ENCODE peak calls at places on chromosomes 11 and 22, in four cellular contexts. One of them, this sample, is unnamed.

GRCh38 chr11:101686514-101686913 is 102.7 kb upstream of the TRPC6 start:
- DNase-seq in heart left ventricle: no peak
- DNase-seq in esophagus squamous epithelium: no peak
- DNase-seq in body of pancreas: no peak
- DNase-seq in this sample: no peak

GRCh38 chr11:117743121-117743815 is 53.7 kb downstream of the DSCAML1 start:
- DNase-seq in heart left ventricle: no peak
- DNase-seq in body of pancreas: peak; percentile 35
- DNase-seq in esophagus squamous epithelium: no peak
- DNase-seq in this sample: no peak

GRCh38 chr11:90447651-90448050 is 224.8 kb upstream of the CHORDC1 start:
- DNase-seq in heart left ventricle: no peak
- DNase-seq in esophagus squamous epithelium: no peak
- DNase-seq in body of pancreas: no peak
- DNase-seq in this sample: no peak

GRCh38 chr11:64745523-64746328 is 1.8 kb upstream of the RASGRP2 start:
- DNase-seq in body of pancreas: peak; percentile 53
- DNase-seq in esophagus squamous epithelium: no peak
- DNase-seq in heart left ventricle: peak; percentile 97
- DNase-seq in this sample: no peak

GRCh38 chr11:104661901-104662300 is 236.4 kb downstream of the CASP12 start:
- DNase-seq in esophagus squamous epithelium: no peak
- DNase-seq in heart left ventricle: no peak
- DNase-seq in body of pancreas: no peak
- DNase-seq in this sample: no peak

GRCh38 chr11:19679952-19680823 is 32.4 kb upstream of the NAV2 start:
- DNase-seq in body of pancreas: peak; percentile 59
- DNase-seq in heart left ventricle: peak; percentile 94
- DNase-seq in esophagus squamous epithelium: no peak
- DNase-seq in this sample: no peak

GRCh38 chr11:60378359-60378758 is at the start of gene MS4A7:
- DNase-seq in esophagus squamous epithelium: no peak
- DNase-seq in heart left ventricle: no peak
- DNase-seq in body of pancreas: no peak
- DNase-seq in this sample: no peak

GRCh38 chr22:25880524-25880923 is 138.5 kb downstream of the MYO18B start:
- DNase-seq in esophagus squamous epithelium: no peak
- DNase-seq in body of pancreas: no peak
- DNase-seq in heart left ventricle: no peak
- DNase-seq in this sample: no peak

GRCh38 chr11:79152511-79152910 is 288.3 kb downstream of the TENM4 start:
- DNase-seq in esophagus squamous epithelium: no peak
- DNase-seq in body of pancreas: no peak
- DNase-seq in heart left ventricle: no peak
- DNase-seq in this sample: no peak

GRCh38 chr11:34349882-34350281 is 7.9 kb downstream of the ABTB2 start:
- DNase-seq in esophagus squamous epithelium: no peak
- DNase-seq in heart left ventricle: no peak
- DNase-seq in body of pancreas: no peak
- DNase-seq in this sample: no peak

DNA sequence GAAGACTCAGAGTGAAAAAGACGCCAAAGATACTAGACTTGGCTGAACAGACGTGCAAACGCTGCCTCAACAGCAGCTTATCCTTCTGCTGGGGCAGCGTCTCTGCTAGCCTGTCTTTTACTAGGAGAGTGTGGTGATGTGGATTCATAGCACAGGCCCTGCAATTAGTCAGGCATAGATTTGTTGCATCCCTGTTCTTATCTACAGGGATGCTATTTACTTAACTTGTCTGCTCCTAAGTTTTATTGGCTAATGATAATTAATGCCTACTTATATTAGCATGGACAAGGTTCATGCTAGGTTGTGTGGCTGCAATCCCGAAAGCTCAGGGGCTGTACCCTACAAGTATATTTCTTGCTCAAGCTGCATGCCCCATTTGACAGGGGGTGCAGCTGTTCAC is 686.0 kb upstream of the API5 start:
- DNase-seq in esophagus squamous epithelium: no peak
- DNase-seq in body of pancreas: no peak
- DNase-seq in heart left ventricle: no peak
- DNase-seq in this sample: no peak
- TF ChIP-seq POLR2A in esophagus squamous epithelium: no peak
- TF ChIP-seq POLR2A in body of pancreas: no peak
- TF ChIP-seq POLR2A in heart left ventricle: no peak
- TF ChIP-seq POLR2A in this sample: no peak

GRCh38 chr22:49827853-49828598 is at the start of gene BRD1:
- DNase-seq in heart left ventricle: peak; percentile 68
- DNase-seq in esophagus squamous epithelium: no peak
- DNase-seq in body of pancreas: peak; percentile 75
- DNase-seq in this sample: peak; percentile 76
- TF ChIP-seq POLR2A in heart left ventricle: no peak
- TF ChIP-seq POLR2A in esophagus squamous epithelium: no peak
- TF ChIP-seq POLR2A in body of pancreas: peak; percentile 10
- TF ChIP-seq POLR2A in this sample: no peak

DNA sequence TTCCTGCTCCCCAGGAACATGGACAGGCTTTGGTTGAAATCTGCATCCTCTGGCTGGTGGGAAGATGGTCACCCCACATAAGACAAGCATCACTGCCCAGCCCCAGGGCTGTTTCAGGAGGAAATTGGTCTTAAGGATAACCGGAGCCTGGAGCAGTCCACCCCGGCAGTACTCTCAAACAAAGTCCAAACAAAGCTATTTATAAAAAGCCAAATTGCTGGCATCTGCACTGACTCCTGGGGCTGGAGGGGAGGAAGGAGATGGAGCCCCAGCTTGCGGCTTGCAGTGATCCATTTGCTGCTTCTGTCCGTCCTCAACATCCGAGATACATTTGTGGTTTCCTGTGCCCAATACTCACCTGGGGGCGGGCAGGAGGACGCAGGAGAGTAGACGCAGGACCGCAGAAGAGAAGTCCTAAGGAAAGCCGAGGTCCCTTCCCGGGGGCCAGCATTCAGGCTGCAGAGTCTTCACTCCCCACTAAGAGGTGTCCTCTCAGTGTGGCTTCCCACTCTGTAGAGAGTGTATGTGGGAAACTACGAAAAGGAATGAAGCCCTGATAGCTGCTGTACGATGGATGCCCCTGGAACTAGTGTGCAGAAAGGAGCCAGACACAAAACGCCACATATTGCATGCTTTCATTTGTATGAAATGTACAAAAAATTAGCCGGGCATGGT is 107.3 kb upstream of the FGF3 start:
- DNase-seq in body of pancreas: no peak
- DNase-seq in esophagus squamous epithelium: no peak
- DNase-seq in heart left ventricle: no peak
- DNase-seq in this sample: no peak
- TF ChIP-seq POLR2A in body of pancreas: no peak
- TF ChIP-seq POLR2A in esophagus squamous epithelium: no peak
- TF ChIP-seq POLR2A in heart left ventricle: no peak
- TF ChIP-seq POLR2A in this sample: no peak

GRCh38 chr22:22161924-22162851 is 82.4 kb upstream of the VPREB1 start:
- DNase-seq in heart left ventricle: no peak
- DNase-seq in esophagus squamous epithelium: no peak
- DNase-seq in body of pancreas: no peak
- DNase-seq in this sample: no peak
- TF ChIP-seq POLR2A in heart left ventricle: no peak
- TF ChIP-seq POLR2A in esophagus squamous epithelium: no peak
- TF ChIP-seq POLR2A in body of pancreas: no peak
- TF ChIP-seq POLR2A in this sample: no peak

DNA sequence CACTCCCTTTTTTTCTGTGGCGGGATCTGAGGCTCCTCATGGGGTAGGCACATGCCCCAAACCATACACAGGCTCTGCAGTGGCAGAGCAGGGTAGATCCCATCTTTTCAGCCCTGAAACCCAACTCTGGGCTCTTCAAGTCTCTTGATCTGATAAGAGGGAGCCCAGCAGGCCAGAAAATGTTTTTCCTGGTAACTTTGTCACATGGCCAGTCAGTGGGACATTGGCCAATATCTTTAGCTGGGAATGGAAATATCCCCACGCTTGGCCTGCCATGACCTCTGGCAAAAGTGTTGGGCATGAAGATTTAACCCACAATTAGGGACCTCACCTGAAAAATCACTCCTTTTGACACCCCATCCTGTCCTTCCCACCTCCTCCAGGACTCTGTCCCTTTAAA is 8.1 kb downstream of the INPP5J start:
- DNase-seq in esophagus squamous epithelium: no peak
- DNase-seq in heart left ventricle: no peak
- DNase-seq in body of pancreas: peak; percentile 78
- DNase-seq in this sample: no peak
- TF ChIP-seq POLR2A in esophagus squamous epithelium: no peak
- TF ChIP-seq POLR2A in heart left ventricle: no peak
- TF ChIP-seq POLR2A in body of pancreas: no peak
- TF ChIP-seq POLR2A in this sample: no peak

This sample was measured in erythroblast.